ENCODE peak calls at places on chromosomes 2 and 18, in seven cellular contexts. One of them, this sample, is unnamed.

GRCh38 chr2:45595724-45596435 is 15.2 kb downstream of the SRBD1 start:
- DNase-seq in coronary artery: no peak
- DNase-seq in lung: peak; percentile 37
- DNase-seq in gastrocnemius medialis: peak; percentile 32
- DNase-seq in hepatocyte: no peak
- DNase-seq in fibroblast of lung: peak; percentile 85
- DNase-seq in neural progenitor cell: no peak
- DNase-seq in this sample: peak; percentile 64

GRCh38 chr2:152924219-152924618 is 205.8 kb downstream of the ARL6IP6 start:
- DNase-seq in coronary artery: no peak
- DNase-seq in lung: no peak
- DNase-seq in gastrocnemius medialis: no peak
- DNase-seq in hepatocyte: no peak
- DNase-seq in fibroblast of lung: no peak
- DNase-seq in neural progenitor cell: no peak
- DNase-seq in this sample: no peak

GRCh38 chr2:109340381-109340780 is 211.4 kb downstream of the SH3RF3 start:
- DNase-seq in coronary artery: peak; percentile 33
- DNase-seq in lung: no peak
- DNase-seq in gastrocnemius medialis: no peak
- DNase-seq in hepatocyte: no peak
- DNase-seq in fibroblast of lung: no peak
- DNase-seq in neural progenitor cell: no peak
- DNase-seq in this sample: no peak

GRCh38 chr2:171505374-171505773 is 16.9 kb upstream of the CYBRD1 start:
- DNase-seq in coronary artery: no peak
- DNase-seq in lung: no peak
- DNase-seq in gastrocnemius medialis: no peak
- DNase-seq in hepatocyte: no peak
- DNase-seq in fibroblast of lung: peak; percentile 65
- DNase-seq in neural progenitor cell: no peak
- DNase-seq in this sample: no peak

GRCh38 chr2:28633739-28634138 is 117.9 kb upstream of the PPP1CB start:
- DNase-seq in coronary artery: peak; percentile 73
- DNase-seq in lung: no peak
- DNase-seq in gastrocnemius medialis: no peak
- DNase-seq in hepatocyte: peak; percentile 78
- DNase-seq in fibroblast of lung: peak; percentile 88
- DNase-seq in neural progenitor cell: peak; percentile 46
- DNase-seq in this sample: no peak

GRCh38 chr2:226836548-226836885 is 663 bp downstream of the RHBDD1 start:
- DNase-seq in coronary artery: no peak
- DNase-seq in lung: no peak
- DNase-seq in gastrocnemius medialis: no peak
- DNase-seq in hepatocyte: no peak
- DNase-seq in fibroblast of lung: no peak
- DNase-seq in neural progenitor cell: no peak
- DNase-seq in this sample: peak; percentile 8

GRCh38 chr2:231922945-231923344 is 3.3 kb downstream of the NPPC start:
- DNase-seq in coronary artery: no peak
- DNase-seq in lung: no peak
- DNase-seq in gastrocnemius medialis: no peak
- DNase-seq in hepatocyte: no peak
- DNase-seq in fibroblast of lung: no peak
- DNase-seq in neural progenitor cell: no peak
- DNase-seq in this sample: no peak

GRCh38 chr2:205011031-205011430 is 465.8 kb downstream of the PARD3B start:
- DNase-seq in coronary artery: no peak
- DNase-seq in lung: no peak
- DNase-seq in gastrocnemius medialis: no peak
- DNase-seq in hepatocyte: no peak
- DNase-seq in fibroblast of lung: no peak
- DNase-seq in neural progenitor cell: no peak
- DNase-seq in this sample: no peak

GRCh38 chr18:35024965-35025364 is 16.2 kb upstream of the MAPRE2 start:
- DNase-seq in coronary artery: peak; percentile 85
- DNase-seq in lung: peak; percentile 87
- DNase-seq in gastrocnemius medialis: peak; percentile 79
- DNase-seq in hepatocyte: peak; percentile 66
- DNase-seq in fibroblast of lung: peak; percentile 89
- DNase-seq in neural progenitor cell: no peak
- DNase-seq in this sample: peak; percentile 90

GRCh38 chr2:170237572-170238120 is 59.7 kb downstream of the MYO3B start:
- DNase-seq in coronary artery: no peak
- DNase-seq in lung: no peak
- DNase-seq in gastrocnemius medialis: no peak
- DNase-seq in hepatocyte: no peak
- DNase-seq in fibroblast of lung: no peak
- DNase-seq in neural progenitor cell: no peak
- DNase-seq in this sample: no peak

GRCh38 chr2:233349005-233349998 is 5.0 kb upstream of the DGKD start:
- DNase-seq in coronary artery: no peak
- DNase-seq in lung: no peak
- DNase-seq in gastrocnemius medialis: peak; percentile 59
- DNase-seq in hepatocyte: peak; percentile 21
- DNase-seq in fibroblast of lung: no peak
- DNase-seq in neural progenitor cell: no peak
- DNase-seq in this sample: no peak

GRCh38 chr18:44683566-44683965 is 2.9 kb downstream of the SETBP1 start:
- DNase-seq in coronary artery: no peak
- DNase-seq in lung: no peak
- DNase-seq in gastrocnemius medialis: no peak
- DNase-seq in hepatocyte: no peak
- DNase-seq in fibroblast of lung: no peak
- DNase-seq in neural progenitor cell: no peak
- DNase-seq in this sample: no peak

GRCh38 chr2:167986223-167986622 is 261.2 kb downstream of the STK39 start:
- DNase-seq in coronary artery: no peak
- DNase-seq in lung: no peak
- DNase-seq in gastrocnemius medialis: no peak
- DNase-seq in hepatocyte: no peak
- DNase-seq in fibroblast of lung: no peak
- DNase-seq in neural progenitor cell: no peak
- DNase-seq in this sample: no peak

GRCh38 chr2:231172020-231172419 is 26.4 kb upstream of the ARMC9 start:
- DNase-seq in coronary artery: no peak
- DNase-seq in lung: no peak
- DNase-seq in gastrocnemius medialis: no peak
- DNase-seq in hepatocyte: no peak
- DNase-seq in fibroblast of lung: peak; percentile 76
- DNase-seq in neural progenitor cell: no peak
- DNase-seq in this sample: no peak

GRCh38 chr2:165793779-165794519 is at the start of gene GALNT3:
- DNase-seq in coronary artery: no peak
- DNase-seq in lung: peak; percentile 92
- DNase-seq in gastrocnemius medialis: no peak
- DNase-seq in hepatocyte: peak; percentile 94
- DNase-seq in fibroblast of lung: no peak
- DNase-seq in neural progenitor cell: peak; percentile 68
- DNase-seq in this sample: peak; percentile 97

GRCh38 chr2:73862987-73863386 is 29.8 kb upstream of the ACTG2 start:
- DNase-seq in coronary artery: no peak
- DNase-seq in lung: no peak
- DNase-seq in gastrocnemius medialis: no peak
- DNase-seq in hepatocyte: no peak
- DNase-seq in fibroblast of lung: no peak
- DNase-seq in neural progenitor cell: no peak
- DNase-seq in this sample: no peak

DNA sequence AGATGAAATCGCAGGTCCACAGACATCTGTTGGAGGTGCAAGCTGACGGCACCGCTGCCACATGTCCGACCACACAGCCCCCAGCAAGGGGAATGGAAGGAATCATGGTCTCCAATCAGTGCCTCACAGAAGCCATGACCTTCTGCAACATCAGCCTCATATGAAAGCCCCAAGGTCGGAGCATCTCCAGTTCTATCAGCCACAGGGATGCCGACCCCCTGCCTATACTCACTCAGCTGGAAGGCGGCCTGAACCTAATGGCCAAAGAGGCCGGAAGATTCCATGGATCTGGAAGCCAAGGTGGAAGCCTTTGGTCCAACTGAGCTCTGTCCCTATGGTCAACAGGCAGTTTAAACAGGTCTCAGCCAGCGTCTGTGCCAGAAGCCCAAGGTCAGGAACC is 278.8 kb downstream of the TNS1 start:
- DNase-seq in coronary artery: peak; percentile 31
- DNase-seq in lung: no peak
- DNase-seq in gastrocnemius medialis: no peak
- DNase-seq in hepatocyte: no peak
- DNase-seq in fibroblast of lung: no peak
- DNase-seq in neural progenitor cell: no peak
- DNase-seq in this sample: no peak
- TF ChIP-seq CTCF in coronary artery: no peak
- TF ChIP-seq CTCF in lung: no peak
- TF ChIP-seq CTCF in gastrocnemius medialis: no peak
- TF ChIP-seq CTCF in hepatocyte: no peak
- TF ChIP-seq CTCF in fibroblast of lung: no peak
- TF ChIP-seq CTCF in neural progenitor cell: no peak
- TF ChIP-seq CTCF in this sample: no peak

DNA sequence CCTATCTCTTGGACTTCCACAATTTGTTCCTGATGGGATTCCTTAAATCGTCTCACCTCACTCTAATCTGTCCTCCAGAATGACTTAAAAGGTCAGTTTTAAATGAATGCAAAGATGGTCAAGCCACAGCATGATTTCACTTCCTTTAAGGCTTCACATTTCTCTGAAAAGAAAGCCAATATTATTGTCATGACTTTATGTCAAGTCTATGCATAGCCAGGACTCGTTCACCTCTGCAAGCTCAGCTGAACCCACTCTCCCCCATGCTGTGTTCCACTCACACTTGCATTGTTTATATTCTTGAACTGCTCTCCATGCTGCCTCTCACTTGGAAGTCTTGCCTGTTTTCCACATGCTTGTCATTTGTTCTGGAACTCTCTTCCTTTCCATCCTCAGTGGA is 298.4 kb upstream of the MMADHC start:
- DNase-seq in coronary artery: no peak
- DNase-seq in lung: no peak
- DNase-seq in gastrocnemius medialis: no peak
- DNase-seq in hepatocyte: no peak
- DNase-seq in fibroblast of lung: peak; percentile 12
- DNase-seq in neural progenitor cell: no peak
- DNase-seq in this sample: no peak
- H3K27ac ChIP-seq in coronary artery: no peak overlapping the region
- H3K27ac ChIP-seq in lung: no peak overlapping the region
- H3K27ac ChIP-seq in gastrocnemius medialis: no peak overlapping the region
- H3K27ac ChIP-seq in hepatocyte: no peak overlapping the region
- H3K27ac ChIP-seq in fibroblast of lung: no peak overlapping the region
- H3K27ac ChIP-seq in neural progenitor cell: no peak overlapping the region
- H3K27ac ChIP-seq in this sample: no peak overlapping the region

GRCh38 chr18:24115628-24116027 is 23.2 kb upstream of the CABYR start:
- DNase-seq in coronary artery: no peak
- DNase-seq in lung: no peak
- DNase-seq in gastrocnemius medialis: no peak
- DNase-seq in hepatocyte: no peak
- DNase-seq in fibroblast of lung: no peak
- DNase-seq in neural progenitor cell: no peak
- DNase-seq in this sample: no peak

GRCh38 chr18:24114924-24115549 is 23.8 kb upstream of the CABYR start:
- DNase-seq in coronary artery: no peak
- DNase-seq in lung: no peak
- DNase-seq in gastrocnemius medialis: no peak
- DNase-seq in hepatocyte: no peak
- DNase-seq in fibroblast of lung: no peak
- DNase-seq in neural progenitor cell: no peak
- DNase-seq in this sample: no peak

GRCh38 chr18:24111936-24112335 is 26.9 kb upstream of the CABYR start:
- DNase-seq in coronary artery: no peak
- DNase-seq in lung: no peak
- DNase-seq in gastrocnemius medialis: no peak
- DNase-seq in hepatocyte: no peak
- DNase-seq in fibroblast of lung: no peak
- DNase-seq in neural progenitor cell: no peak
- DNase-seq in this sample: no peak

GRCh38 chr18:24112464-24112863 is 26.4 kb upstream of the CABYR start:
- DNase-seq in coronary artery: no peak
- DNase-seq in lung: no peak
- DNase-seq in gastrocnemius medialis: no peak
- DNase-seq in hepatocyte: no peak
- DNase-seq in fibroblast of lung: no peak
- DNase-seq in neural progenitor cell: no peak
- DNase-seq in this sample: no peak

DNA sequence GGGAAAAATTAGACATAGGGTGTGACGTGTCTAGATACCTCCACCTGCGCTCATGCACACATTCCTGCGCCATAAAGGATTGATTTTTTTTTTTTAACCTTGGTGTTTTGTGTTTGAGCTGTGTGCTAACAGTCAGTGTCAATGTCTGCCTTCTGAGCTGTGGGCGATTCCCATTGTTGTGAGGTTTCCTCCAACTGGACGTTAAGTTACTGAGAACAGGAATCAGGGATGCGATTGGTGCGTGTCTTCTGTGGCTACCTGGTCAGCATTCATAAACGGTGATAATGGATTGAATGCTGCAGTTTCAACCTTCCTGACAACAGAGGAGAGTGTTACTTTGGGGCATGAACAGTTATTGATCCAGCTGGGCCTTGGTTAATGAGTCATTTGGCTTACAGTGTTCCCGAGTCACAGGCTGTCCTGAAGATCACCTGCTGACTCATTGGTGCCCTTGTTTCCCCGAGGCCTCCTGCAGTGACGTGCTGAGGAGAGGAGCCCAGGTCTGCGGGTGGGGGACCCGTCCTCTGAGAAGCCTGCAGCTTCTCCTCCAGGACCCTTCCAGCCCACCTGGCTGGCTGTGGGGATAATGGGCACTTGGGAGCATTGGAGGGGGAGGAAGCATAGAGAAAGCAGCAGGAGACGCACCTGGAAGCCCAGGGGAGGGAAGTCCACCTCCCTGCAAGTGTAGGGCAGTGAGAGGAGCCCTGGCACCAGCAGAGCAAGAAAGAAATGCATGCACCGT is 25.8 kb upstream of the CABYR start:
- DNase-seq in coronary artery: no peak
- DNase-seq in lung: no peak
- DNase-seq in gastrocnemius medialis: no peak
- DNase-seq in hepatocyte: peak; percentile 77
- DNase-seq in fibroblast of lung: peak; percentile 67
- DNase-seq in neural progenitor cell: no peak
- DNase-seq in this sample: peak; percentile 79
- H3K4me3 ChIP-seq in coronary artery: no peak overlapping the region
- H3K4me3 ChIP-seq in lung: no peak overlapping the region
- H3K4me3 ChIP-seq in gastrocnemius medialis: no peak overlapping the region
- H3K4me3 ChIP-seq in hepatocyte: no peak overlapping the region
- H3K4me3 ChIP-seq in fibroblast of lung: no peak overlapping the region
- H3K4me3 ChIP-seq in neural progenitor cell: no peak overlapping the region
- H3K4me3 ChIP-seq in this sample: no peak overlapping the region

GRCh38 chr18:32670727-32671126 is 102.1 kb downstream of the KLHL14 start:
- DNase-seq in coronary artery: no peak
- DNase-seq in lung: no peak
- DNase-seq in gastrocnemius medialis: no peak
- DNase-seq in hepatocyte: no peak
- DNase-seq in fibroblast of lung: no peak
- DNase-seq in neural progenitor cell: no peak
- DNase-seq in this sample: no peak

GRCh38 chr18:32669549-32670165 is 103.2 kb downstream of the KLHL14 start:
- DNase-seq in coronary artery: no peak
- DNase-seq in lung: no peak
- DNase-seq in gastrocnemius medialis: no peak
- DNase-seq in hepatocyte: no peak
- DNase-seq in fibroblast of lung: no peak
- DNase-seq in neural progenitor cell: no peak
- DNase-seq in this sample: no peak

GRCh38 chr18:32677578-32677977 is 95.2 kb downstream of the KLHL14 start:
- DNase-seq in coronary artery: no peak
- DNase-seq in lung: no peak
- DNase-seq in gastrocnemius medialis: no peak
- DNase-seq in hepatocyte: no peak
- DNase-seq in fibroblast of lung: no peak
- DNase-seq in neural progenitor cell: no peak
- DNase-seq in this sample: no peak

GRCh38 chr18:32674491-32674890 is 98.3 kb downstream of the KLHL14 start:
- DNase-seq in coronary artery: no peak
- DNase-seq in lung: no peak
- DNase-seq in gastrocnemius medialis: no peak
- DNase-seq in hepatocyte: no peak
- DNase-seq in fibroblast of lung: no peak
- DNase-seq in neural progenitor cell: peak; percentile 40
- DNase-seq in this sample: no peak
- TF ChIP-seq CTCF in coronary artery: no peak
- TF ChIP-seq CTCF in lung: no peak
- TF ChIP-seq CTCF in gastrocnemius medialis: no peak
- TF ChIP-seq CTCF in hepatocyte: peak; percentile 21
- TF ChIP-seq CTCF in fibroblast of lung: no peak
- TF ChIP-seq CTCF in neural progenitor cell: peak; percentile 54
- TF ChIP-seq CTCF in this sample: no peak

This sample was measured in body of pancreas.